ENCODE peak calls at places on chromosomes 4 and X, in eight cellular contexts. One of them, this sample, is unnamed.

GRCh38 chr4:103354006-103354405 is 155.9 kb upstream of the CENPE start:
- DNase-seq in astrocyte of the spinal cord: no peak
- DNase-seq in right cardiac atrium: no peak
- DNase-seq in heart left ventricle: no peak
- DNase-seq in astrocyte: no peak
- DNase-seq in ovary: no peak
- DNase-seq in tibial artery: no peak
- DNase-seq in AG04450: no peak
- DNase-seq in this sample: no peak

GRCh38 chr4:93416337-93417102 is 412.0 kb upstream of the ATOH1 start:
- DNase-seq in astrocyte of the spinal cord: peak; percentile 17
- DNase-seq in ovary: no peak
- DNase-seq in AG04450: no peak
- DNase-seq in astrocyte: peak; percentile 23
- DNase-seq in heart left ventricle: no peak
- DNase-seq in tibial artery: no peak
- DNase-seq in right cardiac atrium: no peak
- DNase-seq in this sample: peak; percentile 7

GRCh38 chr4:12902735-12903134 is 581.4 kb downstream of the RAB28 start:
- DNase-seq in astrocyte: no peak
- DNase-seq in heart left ventricle: no peak
- DNase-seq in tibial artery: no peak
- DNase-seq in ovary: no peak
- DNase-seq in right cardiac atrium: no peak
- DNase-seq in AG04450: no peak
- DNase-seq in astrocyte of the spinal cord: no peak
- DNase-seq in this sample: no peak

GRCh38 chr4:2412534-2412884 is 5.9 kb downstream of the ZFYVE28 start:
- DNase-seq in astrocyte: no peak
- DNase-seq in heart left ventricle: no peak
- DNase-seq in tibial artery: no peak
- DNase-seq in right cardiac atrium: no peak
- DNase-seq in astrocyte of the spinal cord: no peak
- DNase-seq in ovary: no peak
- DNase-seq in AG04450: no peak
- DNase-seq in this sample: no peak

GRCh38 chr4:52954771-52955170 is 92.7 kb downstream of the RASL11B start:
- DNase-seq in heart left ventricle: no peak
- DNase-seq in AG04450: no peak
- DNase-seq in astrocyte: no peak
- DNase-seq in ovary: peak; percentile 60
- DNase-seq in right cardiac atrium: no peak
- DNase-seq in tibial artery: no peak
- DNase-seq in astrocyte of the spinal cord: no peak
- DNase-seq in this sample: no peak

GRCh38 chr4:84594724-84595123 is 11.8 kb downstream of the CDS1 start:
- DNase-seq in right cardiac atrium: no peak
- DNase-seq in heart left ventricle: no peak
- DNase-seq in astrocyte of the spinal cord: no peak
- DNase-seq in ovary: no peak
- DNase-seq in AG04450: no peak
- DNase-seq in tibial artery: no peak
- DNase-seq in astrocyte: no peak
- DNase-seq in this sample: no peak

GRCh38 chr4:10082459-10083272 is 33.9 kb downstream of the WDR1 start:
- DNase-seq in AG04450: no peak
- DNase-seq in heart left ventricle: peak; percentile 17
- DNase-seq in ovary: no peak
- DNase-seq in astrocyte: no peak
- DNase-seq in astrocyte of the spinal cord: no peak
- DNase-seq in tibial artery: peak; percentile 51
- DNase-seq in right cardiac atrium: no peak
- DNase-seq in this sample: no peak

GRCh38 chrX:106481341-106481740 is 130.4 kb upstream of the RADX start:
- DNase-seq in right cardiac atrium: no peak
- DNase-seq in heart left ventricle: peak; percentile 19
- DNase-seq in astrocyte of the spinal cord: peak; percentile 47
- DNase-seq in astrocyte: peak; percentile 2
- DNase-seq in AG04450: peak; percentile 1
- DNase-seq in ovary: no peak
- DNase-seq in tibial artery: no peak
- DNase-seq in this sample: peak; percentile 61

GRCh38 chr4:15702941-15703403 is at the start of gene BST1:
- DNase-seq in AG04450: no peak
- DNase-seq in tibial artery: peak; percentile 82
- DNase-seq in astrocyte: peak; percentile 56
- DNase-seq in right cardiac atrium: peak; percentile 88
- DNase-seq in heart left ventricle: peak; percentile 71
- DNase-seq in ovary: peak; percentile 59
- DNase-seq in astrocyte of the spinal cord: peak; percentile 68
- DNase-seq in this sample: peak; percentile 64

GRCh38 chr4:174475528-174475927 is 46.8 kb downstream of the HPGD start:
- DNase-seq in right cardiac atrium: no peak
- DNase-seq in heart left ventricle: no peak
- DNase-seq in tibial artery: no peak
- DNase-seq in astrocyte of the spinal cord: no peak
- DNase-seq in ovary: no peak
- DNase-seq in astrocyte: no peak
- DNase-seq in AG04450: no peak
- DNase-seq in this sample: no peak

GRCh38 chr4:181756451-181756850 is 486.8 kb upstream of the TENM3 start:
- DNase-seq in astrocyte: no peak
- DNase-seq in heart left ventricle: no peak
- DNase-seq in AG04450: no peak
- DNase-seq in tibial artery: no peak
- DNase-seq in ovary: no peak
- DNase-seq in right cardiac atrium: no peak
- DNase-seq in astrocyte of the spinal cord: no peak
- DNase-seq in this sample: no peak

GRCh38 chrX:44104699-44105098 is 131.5 kb upstream of the NDP start:
- DNase-seq in tibial artery: no peak
- DNase-seq in AG04450: no peak
- DNase-seq in right cardiac atrium: no peak
- DNase-seq in astrocyte: no peak
- DNase-seq in astrocyte of the spinal cord: no peak
- DNase-seq in ovary: no peak
- DNase-seq in heart left ventricle: no peak
- DNase-seq in this sample: no peak

GRCh38 chrX:4963432-4963831 is 1250.0 kb upstream of the PRKX start:
- DNase-seq in AG04450: no peak
- DNase-seq in astrocyte: no peak
- DNase-seq in right cardiac atrium: no peak
- DNase-seq in ovary: no peak
- DNase-seq in astrocyte of the spinal cord: no peak
- DNase-seq in heart left ventricle: no peak
- DNase-seq in tibial artery: no peak
- DNase-seq in this sample: no peak

GRCh38 chrX:37746268-37746931 is 33.5 kb upstream of the CYBB start:
- DNase-seq in AG04450: no peak
- DNase-seq in ovary: no peak
- DNase-seq in tibial artery: no peak
- DNase-seq in right cardiac atrium: peak; percentile 33
- DNase-seq in astrocyte: no peak
- DNase-seq in heart left ventricle: no peak
- DNase-seq in astrocyte of the spinal cord: peak; percentile 6
- DNase-seq in this sample: no peak

GRCh38 chr4:82519776-82520175 is 42.0 kb downstream of the TMEM150C start:
- DNase-seq in right cardiac atrium: no peak
- DNase-seq in AG04450: no peak
- DNase-seq in heart left ventricle: no peak
- DNase-seq in astrocyte of the spinal cord: peak; percentile 15
- DNase-seq in ovary: no peak
- DNase-seq in tibial artery: no peak
- DNase-seq in astrocyte: no peak
- DNase-seq in this sample: peak; percentile 44

GRCh38 chrX:150465856-150466775 is 102.3 kb upstream of the MTM1 start:
- DNase-seq in ovary: peak; percentile 51
- DNase-seq in astrocyte of the spinal cord: no peak
- DNase-seq in right cardiac atrium: peak; percentile 25
- DNase-seq in astrocyte: no peak
- DNase-seq in tibial artery: peak; percentile 62
- DNase-seq in AG04450: no peak
- DNase-seq in heart left ventricle: no peak
- DNase-seq in this sample: no peak

GRCh38 chr4:6881908-6882307 is 27.7 kb upstream of the TBC1D14 start:
- DNase-seq in AG04450: no peak
- DNase-seq in astrocyte: no peak
- DNase-seq in tibial artery: no peak
- DNase-seq in right cardiac atrium: no peak
- DNase-seq in ovary: no peak
- DNase-seq in heart left ventricle: no peak
- DNase-seq in astrocyte of the spinal cord: no peak
- DNase-seq in this sample: no peak

GRCh38 chr4:86451560-86452322 is 91.9 kb upstream of the MAPK10 start:
- DNase-seq in heart left ventricle: no peak
- DNase-seq in right cardiac atrium: no peak
- DNase-seq in astrocyte: peak; percentile 8
- DNase-seq in astrocyte of the spinal cord: no peak
- DNase-seq in tibial artery: no peak
- DNase-seq in ovary: no peak
- DNase-seq in AG04450: no peak
- DNase-seq in this sample: peak; percentile 27

DNA sequence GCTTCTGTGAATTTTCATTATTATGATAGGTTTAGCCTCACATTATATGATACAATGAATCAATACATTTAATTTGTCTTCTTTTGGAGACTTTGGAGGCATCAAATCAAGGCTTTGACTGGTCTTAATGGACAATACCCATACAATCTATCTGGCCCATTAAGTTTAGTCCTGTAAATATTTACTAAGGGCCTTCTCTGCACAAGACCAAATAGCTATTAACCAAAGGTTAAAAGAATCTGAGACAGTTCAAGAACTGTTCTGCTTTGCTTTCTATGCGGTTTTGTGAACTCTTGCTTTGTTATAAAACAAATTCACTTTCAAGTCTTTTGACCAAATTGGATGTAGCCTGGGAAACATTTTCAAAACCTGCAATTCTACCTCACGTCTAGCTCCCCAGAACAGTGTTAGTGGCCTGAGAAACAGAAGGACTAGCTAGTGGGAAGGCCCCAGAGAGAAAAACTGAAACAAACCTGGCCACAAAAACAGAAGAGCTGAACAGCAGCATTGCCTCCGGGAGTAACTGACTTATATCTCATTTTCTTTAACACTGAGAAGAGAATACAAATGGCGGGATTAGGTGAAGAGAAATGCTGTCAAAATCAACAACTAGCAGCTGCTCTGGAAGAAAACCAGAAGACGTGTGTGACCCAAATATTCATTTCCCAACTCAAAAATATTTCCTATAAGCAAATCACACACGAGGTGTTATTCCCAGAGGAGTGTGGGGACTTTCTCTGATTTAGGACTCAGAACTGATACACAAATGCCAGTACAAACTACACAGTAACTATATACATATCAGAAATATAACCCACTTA is 548 bp downstream of the TLR1 start:
- DNase-seq in right cardiac atrium: no peak
- DNase-seq in astrocyte of the spinal cord: no peak
- DNase-seq in AG04450: no peak
- DNase-seq in astrocyte: no peak
- DNase-seq in ovary: no peak
- DNase-seq in heart left ventricle: no peak
- DNase-seq in tibial artery: no peak
- DNase-seq in this sample: peak; percentile 49
- H3K4me3 ChIP-seq in right cardiac atrium: peak overlapping the region; percentile 38
- H3K4me3 ChIP-seq in astrocyte of the spinal cord: no peak overlapping the region
- H3K4me3 ChIP-seq in AG04450: no peak overlapping the region
- H3K4me3 ChIP-seq in astrocyte: no peak overlapping the region
- H3K4me3 ChIP-seq in ovary: peak overlapping the region; percentile 37
- H3K4me3 ChIP-seq in heart left ventricle: peak overlapping the region; percentile 29
- H3K4me3 ChIP-seq in tibial artery: peak overlapping the region; percentile 35
- H3K4me3 ChIP-seq in this sample: peak overlapping the region; percentile 41

DNA sequence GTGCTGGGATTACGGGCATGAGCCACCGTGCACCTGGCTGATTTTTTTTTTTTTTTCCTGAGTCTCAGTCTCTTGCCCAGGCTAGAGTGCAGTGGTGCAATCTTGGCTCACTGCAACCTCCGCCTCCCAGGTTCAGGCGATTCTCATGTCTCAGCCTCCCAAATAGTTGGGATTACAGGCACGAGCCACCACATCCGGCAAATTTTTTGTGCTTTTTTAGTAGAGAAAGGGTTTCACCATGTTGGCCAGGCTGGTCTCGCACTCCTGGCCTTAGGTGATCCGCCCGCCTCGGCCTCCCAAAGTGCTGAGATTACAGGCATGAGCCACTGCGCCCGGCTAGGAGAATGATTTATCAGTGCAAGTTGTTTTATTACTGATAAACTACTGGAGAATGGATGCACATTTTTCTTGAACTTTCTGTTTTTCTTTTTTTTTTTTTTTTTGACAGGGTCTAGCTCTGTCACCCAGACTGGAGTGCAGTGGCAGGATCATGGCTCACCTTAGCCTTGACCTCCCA is 39.7 kb upstream of the DHRSX start:
- DNase-seq in ovary: no peak
- DNase-seq in tibial artery: no peak
- DNase-seq in astrocyte: no peak
- DNase-seq in astrocyte of the spinal cord: no peak
- DNase-seq in right cardiac atrium: no peak
- DNase-seq in AG04450: no peak
- DNase-seq in heart left ventricle: no peak
- DNase-seq in this sample: no peak
- H3K4me3 ChIP-seq in ovary: no peak overlapping the region
- H3K4me3 ChIP-seq in tibial artery: no peak overlapping the region
- H3K4me3 ChIP-seq in astrocyte: no peak overlapping the region
- H3K4me3 ChIP-seq in astrocyte of the spinal cord: no peak overlapping the region
- H3K4me3 ChIP-seq in right cardiac atrium: no peak overlapping the region
- H3K4me3 ChIP-seq in AG04450: no peak overlapping the region
- H3K4me3 ChIP-seq in heart left ventricle: no peak overlapping the region
- H3K4me3 ChIP-seq in this sample: no peak overlapping the region

DNA sequence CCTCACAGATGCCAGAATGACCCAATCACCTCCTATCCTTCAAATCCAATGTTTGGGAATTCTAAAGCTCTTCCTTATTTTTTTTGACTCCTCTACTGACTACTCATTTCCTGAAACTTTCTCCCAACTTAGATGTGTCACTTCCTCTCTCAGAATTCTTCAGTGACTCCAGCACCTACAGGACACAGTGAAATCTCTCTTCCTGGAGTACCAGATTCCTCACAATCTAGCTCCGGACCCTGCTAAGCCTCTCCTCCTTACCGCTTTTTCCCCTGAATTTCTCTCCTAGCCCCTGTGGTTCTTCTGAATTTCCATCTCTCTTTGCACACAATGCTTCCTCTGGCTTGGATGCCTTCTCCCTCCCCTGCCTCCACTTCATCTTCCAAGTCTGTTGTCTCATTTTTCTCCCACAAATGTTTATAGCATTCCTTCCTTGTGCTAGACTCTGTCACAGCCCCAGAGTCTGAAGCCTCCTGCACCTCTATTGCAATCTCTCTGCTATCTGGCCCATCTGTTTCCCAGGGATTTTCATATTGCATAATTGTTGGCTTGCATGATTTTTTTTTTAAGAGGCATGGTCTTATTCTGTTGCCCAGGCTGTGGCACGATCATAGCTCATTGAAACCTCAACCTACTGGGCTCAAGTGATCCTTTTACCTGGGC is 80.1 kb downstream of the ANAPC4 start:
- DNase-seq in AG04450: no peak
- DNase-seq in astrocyte of the spinal cord: no peak
- DNase-seq in right cardiac atrium: no peak
- DNase-seq in heart left ventricle: no peak
- DNase-seq in ovary: no peak
- DNase-seq in astrocyte: peak; percentile 6
- DNase-seq in tibial artery: no peak
- DNase-seq in this sample: peak; percentile 71
- H3K4me3 ChIP-seq in AG04450: no peak overlapping the region
- H3K4me3 ChIP-seq in astrocyte of the spinal cord: no peak overlapping the region
- H3K4me3 ChIP-seq in right cardiac atrium: no peak overlapping the region
- H3K4me3 ChIP-seq in heart left ventricle: no peak overlapping the region
- H3K4me3 ChIP-seq in ovary: no peak overlapping the region
- H3K4me3 ChIP-seq in astrocyte: peak overlapping the region; percentile 29
- H3K4me3 ChIP-seq in tibial artery: no peak overlapping the region
- H3K4me3 ChIP-seq in this sample: no peak overlapping the region

GRCh38 chr4:185399466-185399865 is 2.8 kb downstream of the ANKRD37 start:
- DNase-seq in astrocyte: no peak
- DNase-seq in AG04450: no peak
- DNase-seq in astrocyte of the spinal cord: no peak
- DNase-seq in ovary: no peak
- DNase-seq in right cardiac atrium: no peak
- DNase-seq in tibial artery: no peak
- DNase-seq in heart left ventricle: no peak
- DNase-seq in this sample: no peak
- H3K4me3 ChIP-seq in astrocyte: no peak overlapping the region
- H3K4me3 ChIP-seq in AG04450: no peak overlapping the region
- H3K4me3 ChIP-seq in astrocyte of the spinal cord: no peak overlapping the region
- H3K4me3 ChIP-seq in ovary: no peak overlapping the region
- H3K4me3 ChIP-seq in right cardiac atrium: peak overlapping the region; percentile 34
- H3K4me3 ChIP-seq in tibial artery: peak overlapping the region; percentile 86
- H3K4me3 ChIP-seq in heart left ventricle: no peak overlapping the region
- H3K4me3 ChIP-seq in this sample: no peak overlapping the region